ENCODE peak calls at places on chromosomes 11 and 22, in seven cellular contexts. One of them, this sample, is unnamed.

GRCh38 chr11:13434247-13435205 is 28.5 kb downstream of the BTBD10 start:
- DNase-seq in GF-D8: no peak
- DNase-seq in activated naive CD4-positive, alpha-beta T cell treated with anti-CD3 and anti-CD28 coated beads for 36 hours: no peak
- DNase-seq in activated CD8-positive, alpha-beta memory T cell treated with anti-CD3 and anti-CD28 coated beads, Interleukin-2, amount 50 U/mL, for 4 hours: no peak
- DNase-seq in brain microvascular endothelial cell: no peak
- DNase-seq in kidney glomerular epithelial cell: peak
- DNase-seq in ovary: no peak
- DNase-seq in this sample: no peak

GRCh38 chr11:70913715-70914231 is 338.6 kb downstream of the SHANK2 start:
- DNase-seq in ovary: no peak
- DNase-seq in activated CD8-positive, alpha-beta memory T cell treated with anti-CD3 and anti-CD28 coated beads, Interleukin-2, amount 50 U/mL, for 4 hours: no peak
- DNase-seq in activated naive CD4-positive, alpha-beta T cell treated with anti-CD3 and anti-CD28 coated beads for 36 hours: no peak
- DNase-seq in GF-D8: no peak
- DNase-seq in brain microvascular endothelial cell: no peak
- DNase-seq in kidney glomerular epithelial cell: no peak
- DNase-seq in this sample: no peak

GRCh38 chr11:66852466-66853241 is 4.2 kb upstream of the LRFN4 start:
- DNase-seq in ovary: no peak
- DNase-seq in activated CD8-positive, alpha-beta memory T cell treated with anti-CD3 and anti-CD28 coated beads, Interleukin-2, amount 50 U/mL, for 4 hours: no peak
- DNase-seq in activated naive CD4-positive, alpha-beta T cell treated with anti-CD3 and anti-CD28 coated beads for 36 hours: no peak
- DNase-seq in kidney glomerular epithelial cell: no peak
- DNase-seq in brain microvascular endothelial cell: no peak
- DNase-seq in GF-D8: no peak
- DNase-seq in this sample: no peak

GRCh38 chr11:117230286-117230961 is 1.4 kb downstream of the PCSK7 start:
- DNase-seq in activated CD8-positive, alpha-beta memory T cell treated with anti-CD3 and anti-CD28 coated beads, Interleukin-2, amount 50 U/mL, for 4 hours: peak
- DNase-seq in ovary: no peak
- DNase-seq in GF-D8: no peak
- DNase-seq in kidney glomerular epithelial cell: no peak
- DNase-seq in activated naive CD4-positive, alpha-beta T cell treated with anti-CD3 and anti-CD28 coated beads for 36 hours: peak
- DNase-seq in brain microvascular endothelial cell: no peak
- DNase-seq in this sample: no peak

GRCh38 chr11:34316347-34317037 is 41.3 kb downstream of the ABTB2 start:
- DNase-seq in GF-D8: no peak
- DNase-seq in activated naive CD4-positive, alpha-beta T cell treated with anti-CD3 and anti-CD28 coated beads for 36 hours: no peak
- DNase-seq in ovary: no peak
- DNase-seq in activated CD8-positive, alpha-beta memory T cell treated with anti-CD3 and anti-CD28 coated beads, Interleukin-2, amount 50 U/mL, for 4 hours: no peak
- DNase-seq in kidney glomerular epithelial cell: no peak
- DNase-seq in brain microvascular endothelial cell: no peak
- DNase-seq in this sample: no peak

GRCh38 chr22:17890245-17890671 is 116.0 kb upstream of the BID start:
- DNase-seq in ovary: no peak
- DNase-seq in kidney glomerular epithelial cell: peak
- DNase-seq in GF-D8: no peak
- DNase-seq in brain microvascular endothelial cell: no peak
- DNase-seq in activated CD8-positive, alpha-beta memory T cell treated with anti-CD3 and anti-CD28 coated beads, Interleukin-2, amount 50 U/mL, for 4 hours: no peak
- DNase-seq in activated naive CD4-positive, alpha-beta T cell treated with anti-CD3 and anti-CD28 coated beads for 36 hours: no peak
- DNase-seq in this sample: no peak

GRCh38 chr11:6667733-6668374 is 12.2 kb upstream of the DCHS1 start:
- DNase-seq in ovary: no peak
- DNase-seq in brain microvascular endothelial cell: peak
- DNase-seq in activated CD8-positive, alpha-beta memory T cell treated with anti-CD3 and anti-CD28 coated beads, Interleukin-2, amount 50 U/mL, for 4 hours: no peak
- DNase-seq in GF-D8: no peak
- DNase-seq in kidney glomerular epithelial cell: peak
- DNase-seq in activated naive CD4-positive, alpha-beta T cell treated with anti-CD3 and anti-CD28 coated beads for 36 hours: peak
- DNase-seq in this sample: no peak

GRCh38 chr22:30208631-30209603 is 37.6 kb downstream of the LIF start:
- DNase-seq in brain microvascular endothelial cell: peak
- DNase-seq in activated CD8-positive, alpha-beta memory T cell treated with anti-CD3 and anti-CD28 coated beads, Interleukin-2, amount 50 U/mL, for 4 hours: no peak
- DNase-seq in kidney glomerular epithelial cell: no peak
- DNase-seq in GF-D8: no peak
- DNase-seq in activated naive CD4-positive, alpha-beta T cell treated with anti-CD3 and anti-CD28 coated beads for 36 hours: no peak
- DNase-seq in ovary: peak
- DNase-seq in this sample: peak

GRCh38 chr11:68508425-68508824 is 47.9 kb downstream of the PPP6R3 start:
- DNase-seq in kidney glomerular epithelial cell: no peak
- DNase-seq in activated naive CD4-positive, alpha-beta T cell treated with anti-CD3 and anti-CD28 coated beads for 36 hours: no peak
- DNase-seq in GF-D8: no peak
- DNase-seq in brain microvascular endothelial cell: no peak
- DNase-seq in ovary: no peak
- DNase-seq in activated CD8-positive, alpha-beta memory T cell treated with anti-CD3 and anti-CD28 coated beads, Interleukin-2, amount 50 U/mL, for 4 hours: no peak
- DNase-seq in this sample: no peak

GRCh38 chr11:66718320-66718971 is 10.6 kb downstream of the SPTBN2 start:
- DNase-seq in kidney glomerular epithelial cell: no peak
- DNase-seq in brain microvascular endothelial cell: no peak
- DNase-seq in activated naive CD4-positive, alpha-beta T cell treated with anti-CD3 and anti-CD28 coated beads for 36 hours: no peak
- DNase-seq in ovary: no peak
- DNase-seq in activated CD8-positive, alpha-beta memory T cell treated with anti-CD3 and anti-CD28 coated beads, Interleukin-2, amount 50 U/mL, for 4 hours: no peak
- DNase-seq in GF-D8: no peak
- DNase-seq in this sample: no peak

GRCh38 chr11:30015725-30016449 is 943 bp downstream of the KCNA4 start:
- DNase-seq in activated CD8-positive, alpha-beta memory T cell treated with anti-CD3 and anti-CD28 coated beads, Interleukin-2, amount 50 U/mL, for 4 hours: no peak
- DNase-seq in ovary: no peak
- DNase-seq in brain microvascular endothelial cell: no peak
- DNase-seq in activated naive CD4-positive, alpha-beta T cell treated with anti-CD3 and anti-CD28 coated beads for 36 hours: no peak
- DNase-seq in kidney glomerular epithelial cell: no peak
- DNase-seq in GF-D8: no peak
- DNase-seq in this sample: no peak

GRCh38 chr11:68840661-68841653 is 759 bp downstream of the CPT1A start:
- DNase-seq in activated CD8-positive, alpha-beta memory T cell treated with anti-CD3 and anti-CD28 coated beads, Interleukin-2, amount 50 U/mL, for 4 hours: no peak
- DNase-seq in GF-D8: no peak
- DNase-seq in kidney glomerular epithelial cell: no peak
- DNase-seq in ovary: peak
- DNase-seq in activated naive CD4-positive, alpha-beta T cell treated with anti-CD3 and anti-CD28 coated beads for 36 hours: peak
- DNase-seq in brain microvascular endothelial cell: no peak
- DNase-seq in this sample: peak

GRCh38 chr11:125272092-125272491 is 107.5 kb downstream of the PKNOX2 start:
- DNase-seq in ovary: no peak
- DNase-seq in activated CD8-positive, alpha-beta memory T cell treated with anti-CD3 and anti-CD28 coated beads, Interleukin-2, amount 50 U/mL, for 4 hours: no peak
- DNase-seq in kidney glomerular epithelial cell: no peak
- DNase-seq in activated naive CD4-positive, alpha-beta T cell treated with anti-CD3 and anti-CD28 coated beads for 36 hours: no peak
- DNase-seq in GF-D8: no peak
- DNase-seq in brain microvascular endothelial cell: peak
- DNase-seq in this sample: no peak

GRCh38 chr11:94117871-94118270 is 10.8 kb upstream of the PANX1 start:
- DNase-seq in ovary: no peak
- DNase-seq in activated naive CD4-positive, alpha-beta T cell treated with anti-CD3 and anti-CD28 coated beads for 36 hours: no peak
- DNase-seq in brain microvascular endothelial cell: no peak
- DNase-seq in GF-D8: no peak
- DNase-seq in kidney glomerular epithelial cell: no peak
- DNase-seq in activated CD8-positive, alpha-beta memory T cell treated with anti-CD3 and anti-CD28 coated beads, Interleukin-2, amount 50 U/mL, for 4 hours: no peak
- DNase-seq in this sample: no peak

GRCh38 chr11:125410091-125410490 is 86.0 kb downstream of the FEZ1 start:
- DNase-seq in kidney glomerular epithelial cell: no peak
- DNase-seq in brain microvascular endothelial cell: peak
- DNase-seq in activated naive CD4-positive, alpha-beta T cell treated with anti-CD3 and anti-CD28 coated beads for 36 hours: no peak
- DNase-seq in ovary: no peak
- DNase-seq in activated CD8-positive, alpha-beta memory T cell treated with anti-CD3 and anti-CD28 coated beads, Interleukin-2, amount 50 U/mL, for 4 hours: no peak
- DNase-seq in GF-D8: no peak
- DNase-seq in this sample: no peak

GRCh38 chr11:2790581-2790925 is 90.8 kb upstream of the KCNQ1OT1 start:
- DNase-seq in activated CD8-positive, alpha-beta memory T cell treated with anti-CD3 and anti-CD28 coated beads, Interleukin-2, amount 50 U/mL, for 4 hours: peak
- DNase-seq in kidney glomerular epithelial cell: no peak
- DNase-seq in ovary: peak
- DNase-seq in activated naive CD4-positive, alpha-beta T cell treated with anti-CD3 and anti-CD28 coated beads for 36 hours: peak
- DNase-seq in GF-D8: no peak
- DNase-seq in brain microvascular endothelial cell: no peak
- DNase-seq in this sample: peak

This sample was measured in left ventricle myocardium inferior.